ENCODE peak calls at places on chromosomes 13 and 19, in nine cellular contexts. T is EL; C is A549; F is endothelial cell; Q is stimulated activated CD8-positive, alpha-beta memory T cell treated with anti-CD3 and anti-CD28 coated beads, Interleukin-2, amount 100 ng/mL, for 1 hour; N is GM04504; Y is tibial nerve; W is activated CD8-positive, alpha-beta T cell treated with anti-CD3 and anti-CD28 coated beads for 36 hours; X is SIG-M5. K is an unnamed sample.

GRCh38 chr13:25046985-25047660 is 48.8 kb upstream of the PABPC3 start:
- DNase-seq in T (peak), C (no peak), F (peak), Q (no peak), N (peak), Y (no peak), W (no peak), X (no peak), K (no peak)

GRCh38 chr19:36627057-36627456 is 21.9 kb downstream of the ZNF382 start:
- DNase-seq in T (no peak), C (no peak), F (no peak), Q (no peak), N (no peak), Y (no peak), W (no peak), X (no peak), K (no peak)

GRCh38 chr13:31794452-31794851 is 55.1 kb downstream of the RXFP2 start:
- DNase-seq in T (no peak), C (no peak), F (no peak), Q (no peak), N (no peak), Y (peak), W (no peak), X (no peak), K (no peak)

GRCh38 chr19:1259873-1260748 is 9.0 kb upstream of the CIRBP start:
- DNase-seq in T (no peak), C (no peak), F (no peak), Q (no peak), N (no peak), Y (no peak), W (peak), X (no peak), K (no peak)

GRCh38 chr19:11480081-11480926 is 542 bp downstream of the ELAVL3 start:
- DNase-seq in T (no peak), C (no peak), F (no peak), Q (no peak), N (no peak), Y (no peak), W (no peak), X (no peak), K (no peak)

GRCh38 chr19:50649433-50650391 is at the start of gene C19orf81:
- DNase-seq in T (peak), C (peak), F (no peak), Q (no peak), N (no peak), Y (no peak), W (no peak), X (no peak), K (no peak)

GRCh38 chr19:44718441-44719261 is 19.7 kb downstream of the CEACAM16 start:
- DNase-seq in T (peak), C (peak), F (peak), Q (no peak), N (no peak), Y (peak), W (no peak), X (no peak), K (peak)

GRCh38 chr13:95485518-95486144 is 66.9 kb upstream of the CLDN10 start:
- DNase-seq in T (no peak), C (no peak), F (no peak), Q (no peak), N (no peak), Y (no peak), W (no peak), X (no peak), K (no peak)

GRCh38 chr13:99258210-99258860 is at the start of gene GPR18:
- DNase-seq in T (no peak), C (no peak), F (no peak), Q (no peak), N (no peak), Y (no peak), W (peak), X (peak), K (no peak)

GRCh38 chr19:37975071-37975470 is 68.1 kb downstream of the SIPA1L3 start:
- DNase-seq in T (no peak), C (no peak), F (no peak), Q (no peak), N (no peak), Y (no peak), W (no peak), X (no peak), K (no peak)

GRCh38 chr19:11539495-11540365 is 1.1 kb downstream of the CNN1 start:
- DNase-seq in T (no peak), C (no peak), F (no peak), Q (no peak), N (no peak), Y (no peak), W (no peak), X (no peak), K (no peak)

GRCh38 chr13:95235199-95235726 is 66.0 kb downstream of the ABCC4 start:
- DNase-seq in T (no peak), C (no peak), F (no peak), Q (no peak), N (no peak), Y (no peak), W (no peak), X (no peak), K (no peak)

GRCh38 chr19:31500540-31500830 is 151.2 kb upstream of the TSHZ3 start:
- DNase-seq in T (no peak), C (no peak), F (no peak), Q (no peak), N (no peak), Y (no peak), W (no peak), X (no peak), K (no peak)

GRCh38 chr19:29855771-29856510 is 44.1 kb downstream of the CCNE1 start:
- DNase-seq in T (no peak), C (no peak), F (no peak), Q (no peak), N (no peak), Y (no peak), W (no peak), X (no peak), K (no peak)

K was measured in hippocampal formation.